ENCODE peak calls at places on chromosomes 7 and 10, in four cellular contexts. W is BJ, P is cardiac muscle cell, X is fibroblast of lung. S is an unnamed sample.

GRCh38 chr10:95279042-95279820 is 11.6 kb downstream of the PDLIM1 start:
- DNase-seq in W (no peak), P (peak), X (peak), S (no peak)

GRCh38 chr10:124697837-124698559 is 46.2 kb downstream of the FAM53B start:
- DNase-seq in W (no peak), P (no peak), X (no peak), S (no peak)

GRCh38 chr7:114026486-114027089 is 107.8 kb upstream of the PPP1R3A start:
- DNase-seq in W (peak), P (peak), X (peak), S (no peak)

GRCh38 chr10:124864421-124865193 is 63.0 kb downstream of the ABRAXAS2 start:
- DNase-seq in W (no peak), P (no peak), X (peak), S (no peak)

GRCh38 chr7:157412021-157412443 is 75.2 kb downstream of the DNAJB6 start:
- DNase-seq in W (peak), P (peak), X (peak), S (no peak)

GRCh38 chr7:45918556-45918955 is 2.5 kb downstream of the IGFBP3 start:
- DNase-seq in W (no peak), P (no peak), X (no peak), S (no peak)

GRCh38 chr10:129483427-129484010 is 16.5 kb downstream of the MGMT start:
- DNase-seq in W (no peak), P (no peak), X (no peak), S (no peak)

GRCh38 chr7:28623105-28623730 is 210.9 kb downstream of the CREB5 start:
- DNase-seq in W (peak), P (peak), X (peak), S (no peak)

GRCh38 chr7:55189447-55189760 is 170.6 kb downstream of the EGFR start:
- DNase-seq in W (no peak), P (no peak), X (no peak), S (no peak)

GRCh38 chr7:153522261-153522660 is 529.9 kb upstream of the DPP6 start:
- DNase-seq in W (no peak), P (no peak), X (no peak), S (no peak)

GRCh38 chr10:29861811-29862505 is 197.4 kb downstream of the JCAD start:
- DNase-seq in W (peak), P (no peak), X (peak), S (no peak)

GRCh38 chr10:122637371-122637770 is 62.3 kb downstream of the C10orf120 start:
- DNase-seq in W (no peak), P (peak), X (no peak), S (peak)

GRCh38 chr7:155576900-155577508 is 30.6 kb upstream of the CNPY1 start:
- DNase-seq in W (no peak), P (no peak), X (no peak), S (no peak)

GRCh38 chr10:114052255-114052654 is 8.6 kb downstream of the ADRB1 start:
- DNase-seq in W (no peak), P (no peak), X (no peak), S (no peak)

GRCh38 chr10:99775850-99776249 is 6.6 kb upstream of the ABCC2 start:
- DNase-seq in W (peak), P (peak), X (peak), S (no peak)

GRCh38 chr10:90858489-90858968 is 690 bp upstream of the HTR7 start:
- DNase-seq in W (no peak), P (no peak), X (no peak), S (no peak)

GRCh38 chr10:19811517-19811916 is 4.7 kb upstream of the PLXDC2 start:
- DNase-seq in W (no peak), P (peak), X (peak), S (peak)

GRCh38 chr7:28174901-28175661 is 5.5 kb downstream of the JAZF1 start:
- DNase-seq in W (no peak), P (no peak), X (no peak), S (no peak)

GRCh38 chr7:101559586-101559985 is 69.5 kb downstream of the MYL10 start:
- DNase-seq in W (no peak), P (no peak), X (no peak), S (peak)

GRCh38 chr7:130930260-130930659 is 196.3 kb upstream of the KLF14 start:
- DNase-seq in W (no peak), P (no peak), X (peak), S (no peak)

GRCh38 chr10:93813507-93814465 is 56.0 kb downstream of the LGI1 start:
- DNase-seq in W (no peak), P (peak), X (peak), S (peak)

GRCh38 chr10:77321868-77322267 is 315.7 kb downstream of the KCNMA1 start:
- DNase-seq in W (no peak), P (no peak), X (peak), S (no peak)

GRCh38 chr10:53135213-53135896 is 362.8 kb upstream of the MBL2 start:
- DNase-seq in W (no peak), P (no peak), X (no peak), S (no peak)

GRCh38 chr7:139568813-139569490 is 45.5 kb downstream of the CLEC2L start:
- DNase-seq in W (no peak), P (no peak), X (no peak), S (no peak)

GRCh38 chr7:13894956-13895355 is 94.5 kb downstream of the ETV1 start:
- DNase-seq in W (no peak), P (no peak), X (no peak), S (no peak)

GRCh38 chr10:101446947-101447346 is 93.0 kb downstream of the BTRC start:
- DNase-seq in W (no peak), P (no peak), X (peak), S (no peak)

GRCh38 chr7:80772347-80773101 is 134.1 kb downstream of the CD36 start:
- DNase-seq in W (no peak), P (no peak), X (no peak), S (no peak)

GRCh38 chr10:132255489-132256344 is 52.0 kb downstream of the STK32C start:
- DNase-seq in W (no peak), P (no peak), X (no peak), S (no peak)

GRCh38 chr7:130566898-130567280 is 75.0 kb downstream of the MEST start:
- DNase-seq in W (no peak), P (no peak), X (no peak), S (no peak)

GRCh38 chr7:6403907-6404306 is 43.8 kb downstream of the DAGLB start:
- DNase-seq in W (no peak), P (no peak), X (no peak), S (no peak)

GRCh38 chr10:31656820-31657470 is 271.7 kb downstream of the ARHGAP12 start:
- DNase-seq in W (peak), P (no peak), X (peak), S (no peak)

GRCh38 chr7:140673063-140673769 is 471 bp downstream of the ADCK2 start:
- DNase-seq in W (no peak), P (no peak), X (peak), S (peak)

GRCh38 chr10:80599424-80599847 is 61.7 kb downstream of the SH2D4B start:
- DNase-seq in W (no peak), P (peak), X (peak), S (no peak)

GRCh38 chr7:73316521-73316920 is 7.9 kb upstream of the NSUN5 start:
- DNase-seq in W (no peak), P (no peak), X (no peak), S (no peak)

GRCh38 chr10:122051609-122052385 is 62.8 kb downstream of the TACC2 start:
- DNase-seq in W (peak), P (peak), X (peak), S (peak)

GRCh38 chr7:103752995-103753394 is 236.5 kb downstream of the RELN start:
- DNase-seq in W (no peak), P (peak), X (peak), S (no peak)

GRCh38 chr7:41399171-41399570 is 303.7 kb downstream of the INHBA start:
- DNase-seq in W (no peak), P (no peak), X (no peak), S (no peak)

GRCh38 chr7:51456471-51457060 is 140.0 kb upstream of the COBL start:
- DNase-seq in W (no peak), P (no peak), X (no peak), S (no peak)

GRCh38 chr10:31693499-31693898 is 235.1 kb downstream of the ARHGAP12 start:
- DNase-seq in W (no peak), P (no peak), X (no peak), S (peak)

DNA sequence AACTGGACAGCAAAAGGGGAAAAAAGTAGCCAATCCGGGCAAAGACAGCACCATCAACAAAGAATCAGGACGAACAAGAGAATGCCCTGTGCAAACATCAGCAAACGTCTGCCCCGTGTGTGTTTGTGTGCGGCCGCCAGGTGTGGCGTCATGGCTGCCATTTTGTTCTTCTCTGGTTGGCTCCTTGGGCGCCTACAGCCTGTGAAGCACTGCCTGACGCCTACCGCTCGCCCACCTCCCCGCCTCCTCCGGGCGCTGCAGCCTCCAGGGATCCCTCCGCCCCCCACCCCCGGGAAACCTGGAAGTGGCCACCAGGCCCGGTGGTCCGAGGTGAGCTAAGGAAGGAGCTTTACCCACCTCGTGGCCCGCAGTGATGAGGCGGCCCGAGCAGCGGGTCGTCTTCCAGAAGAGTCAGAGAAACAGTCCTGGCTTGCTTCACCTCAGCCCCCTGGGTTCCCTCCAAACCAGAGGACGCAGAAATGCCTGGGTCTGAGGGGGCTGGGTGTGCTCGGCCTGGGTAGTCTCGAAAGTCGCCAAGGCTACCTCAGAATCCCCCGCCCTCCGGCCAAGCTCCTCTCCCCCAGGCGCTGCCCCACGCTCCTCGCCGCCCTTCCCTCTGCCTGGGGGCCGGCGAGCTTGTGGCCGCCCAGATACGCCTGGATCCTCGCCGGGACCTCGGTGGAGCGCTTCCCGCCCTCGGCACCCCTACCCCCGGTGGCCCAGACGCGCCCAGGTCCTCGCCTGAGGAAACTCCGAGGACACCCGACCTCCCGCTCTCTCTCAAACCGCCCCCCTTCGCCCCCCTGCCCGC is 61.8 kb upstream of the IL6 start:
- DNase-seq in W (no peak), P (no peak), X (no peak), S (no peak)
- TF ChIP-seq CTCF in W (no peak), P (no peak), X (no peak), S (no peak)

GRCh38 chr7:150322833-150323681 is at the start of the genes ACTR3C and LRRC61:
- DNase-seq in W (no peak), P (peak), X (peak), S (no peak)
- TF ChIP-seq CTCF in W (no peak), P (peak), X (no peak), S (no peak)

DNA sequence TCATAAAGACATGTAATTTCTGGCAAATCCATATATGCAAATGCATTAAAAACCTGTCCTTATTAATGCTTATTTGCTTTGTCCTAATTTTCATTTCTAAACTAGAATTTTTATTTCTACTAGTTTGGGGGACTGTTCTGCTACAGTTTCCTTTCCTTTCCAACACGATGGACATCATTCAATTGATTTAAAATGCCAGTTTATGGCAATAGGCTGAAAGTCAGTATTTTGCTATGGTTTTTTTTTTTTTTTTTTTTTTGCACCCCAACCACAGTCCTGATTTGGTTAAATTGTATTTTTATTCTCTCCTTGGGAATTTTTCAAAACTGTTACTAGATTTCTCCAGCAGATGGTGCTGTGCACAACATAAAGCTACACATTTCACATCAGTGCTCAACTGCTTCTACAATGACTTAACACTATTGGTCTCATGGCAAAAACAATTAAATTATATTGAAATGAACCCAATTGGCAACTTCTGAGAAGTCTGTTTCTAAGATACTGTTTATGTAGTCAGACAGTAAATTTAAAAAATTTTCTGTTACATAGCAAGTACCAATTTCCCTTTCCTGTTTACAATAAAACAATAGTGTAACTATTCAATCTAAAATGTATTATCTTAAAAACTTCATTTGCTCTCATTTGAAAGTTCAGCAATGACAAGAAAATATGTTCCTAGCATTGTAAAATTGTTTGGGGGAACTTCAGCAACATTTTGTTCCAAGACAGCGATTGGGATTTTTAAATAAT is 193.8 kb upstream of the CCDC6 start:
- DNase-seq in W (peak), P (peak), X (peak), S (no peak)
- TF ChIP-seq CTCF in W (peak), P (peak), X (peak), S (peak)

DNA sequence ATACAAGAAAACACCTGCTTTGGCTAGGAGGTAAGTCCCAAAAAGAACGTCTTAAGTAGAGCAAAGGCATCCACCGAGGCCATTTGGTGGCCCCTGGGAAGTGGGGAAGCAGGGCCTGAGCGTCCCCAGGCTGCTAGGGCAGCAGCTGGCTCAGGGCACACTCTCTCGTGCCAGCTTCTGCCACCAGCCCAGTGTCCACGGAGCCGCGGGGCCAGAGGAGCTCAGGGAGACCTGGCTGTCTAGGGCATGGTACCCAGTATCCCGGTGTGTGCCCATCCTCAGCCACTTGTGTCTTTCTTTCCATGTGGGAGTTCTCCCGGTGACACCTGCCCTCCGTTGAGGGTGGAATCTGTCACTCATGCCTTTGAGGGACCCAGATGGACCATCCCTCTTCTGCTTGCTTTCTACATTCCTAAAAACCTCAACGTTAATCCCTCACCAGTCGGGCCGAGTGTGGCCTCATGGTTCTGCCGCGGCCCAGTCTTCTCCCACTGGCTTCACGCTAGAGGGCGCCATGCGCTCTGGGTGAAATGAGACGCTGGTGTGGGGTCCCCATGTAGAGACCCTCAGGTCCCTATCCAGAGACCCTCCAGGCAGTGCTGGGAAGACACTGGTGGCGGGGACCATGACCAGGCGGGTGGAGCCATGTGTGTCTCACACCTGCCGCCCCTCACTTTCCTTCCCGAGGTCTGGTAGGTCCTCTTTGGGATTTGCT is 9.5 kb upstream of the AP5Z1 start:
- DNase-seq in W (no peak), P (no peak), X (no peak), S (no peak)
- TF ChIP-seq CTCF in W (peak), P (peak), X (peak), S (no peak)

GRCh38 chr7:117035463-117035862 is 82.2 kb downstream of the ST7 start:
- DNase-seq in W (no peak), P (no peak), X (no peak), S (no peak)
- TF ChIP-seq CTCF in W (no peak), P (no peak), X (peak), S (peak)

DNA sequence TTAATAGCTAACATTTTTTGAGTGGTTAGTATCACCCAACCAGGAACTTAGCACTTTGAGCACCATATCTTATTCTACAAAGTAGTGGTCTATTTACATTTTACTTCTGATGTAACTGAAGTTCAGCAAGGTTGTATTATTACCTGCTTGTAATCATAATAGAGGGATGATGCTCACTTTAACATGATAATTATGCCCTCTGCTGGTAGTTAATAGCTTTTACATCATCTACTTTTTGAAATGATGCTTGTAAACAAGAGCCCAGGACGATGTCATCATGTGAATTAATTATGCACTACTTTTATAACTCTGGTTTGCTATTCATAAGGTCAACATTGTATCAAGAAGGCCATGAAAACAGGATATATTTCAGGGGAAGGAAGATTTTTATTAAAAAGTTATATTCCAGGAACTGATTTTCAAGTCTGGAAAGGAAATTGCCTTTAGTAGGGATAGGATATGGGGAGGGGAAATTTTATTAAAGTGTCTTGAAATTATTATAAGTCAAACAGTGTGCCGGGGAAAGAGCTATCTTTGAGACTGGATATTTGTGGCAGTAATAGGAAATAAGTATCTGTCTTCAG is 80.3 kb upstream of the SCIN start:
- DNase-seq in W (no peak), P (peak), X (peak), S (no peak)
- TF ChIP-seq CTCF in W (peak), P (peak), X (peak), S (peak)

GRCh38 chr10:27356738-27357137 is 116.1 kb upstream of the ACBD5 start:
- DNase-seq in W (no peak), P (no peak), X (no peak), S (no peak)

GRCh38 chr10:27360581-27361172 is 120.1 kb upstream of the ACBD5 start:
- DNase-seq in W (no peak), P (peak), X (peak), S (peak)

GRCh38 chr10:27359792-27360320 is 119.3 kb upstream of the ACBD5 start:
- DNase-seq in W (no peak), P (no peak), X (no peak), S (no peak)

GRCh38 chr10:27355918-27356573 is 115.4 kb upstream of the ACBD5 start:
- DNase-seq in W (no peak), P (peak), X (no peak), S (no peak)
- TF ChIP-seq CTCF in W (no peak), P (no peak), X (no peak), S (no peak)

DNA sequence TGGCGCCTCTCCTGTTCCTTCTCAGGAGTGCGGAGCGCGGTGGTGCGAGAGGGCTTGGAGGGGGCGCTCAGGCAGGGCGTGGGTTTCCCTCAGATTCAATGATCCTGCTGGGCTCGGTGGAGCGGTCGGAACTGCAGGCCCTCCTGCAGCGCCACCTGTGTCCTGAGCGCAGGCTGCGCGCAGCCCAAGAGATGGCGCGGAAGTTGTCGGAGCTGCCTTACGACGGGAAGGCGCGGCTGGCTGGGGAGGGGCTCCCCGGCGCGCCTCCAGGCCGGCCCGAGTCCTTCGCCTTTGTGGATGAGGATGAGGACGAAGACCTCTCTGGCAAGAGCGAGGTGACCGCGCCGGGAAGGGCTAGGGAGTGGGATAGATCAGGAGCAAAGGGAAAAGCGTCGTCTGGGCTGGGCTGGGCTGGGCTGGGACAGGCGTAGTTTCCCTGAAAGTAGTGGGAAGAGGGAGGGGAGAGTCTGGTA is 17.0 kb downstream of the FAM131B start:
- DNase-seq in W (no peak), P (peak), X (peak), S (peak)
- TF ChIP-seq CTCF in W (peak), P (peak), X (peak), S (peak)

GRCh38 chr10:126369125-126369708 is 19.1 kb downstream of the ADAM12 start:
- DNase-seq in W (no peak), P (no peak), X (peak), S (no peak)
- TF ChIP-seq CTCF in W (no peak), P (no peak), X (no peak), S (no peak)

S was measured in tibial artery.